ENCODE peak calls at places on chromosomes 3 and 15, in four cellular contexts. One of them, this sample, is unnamed.

GRCh38 chr3:2880357-2880756 is 229.8 kb downstream of the IL5RA start:
- DNase-seq in OCI-LY7: no peak
- DNase-seq in HCT116: no peak
- DNase-seq in IMR-90: no peak
- DNase-seq in this sample: no peak

GRCh38 chr3:133869601-133870000 is 26.1 kb downstream of the RAB6B start:
- DNase-seq in OCI-LY7: no peak
- DNase-seq in HCT116: no peak
- DNase-seq in IMR-90: no peak
- DNase-seq in this sample: no peak

GRCh38 chr3:12193485-12194165 is 34.9 kb upstream of the TIMP4 start:
- DNase-seq in OCI-LY7: no peak
- DNase-seq in HCT116: peak; percentile 90
- DNase-seq in IMR-90: peak; percentile 100
- DNase-seq in this sample: no peak

GRCh38 chr3:9957214-9957613 is 5.0 kb upstream of the PRRT3 start:
- DNase-seq in OCI-LY7: peak; percentile 16
- DNase-seq in HCT116: no peak
- DNase-seq in IMR-90: peak; percentile 33
- DNase-seq in this sample: no peak

GRCh38 chr3:52099006-52099405 is 42.6 kb upstream of the DUSP7 start:
- DNase-seq in OCI-LY7: no peak
- DNase-seq in HCT116: no peak
- DNase-seq in IMR-90: no peak
- DNase-seq in this sample: no peak

GRCh38 chr15:70060214-70061085 is 37.3 kb downstream of the TLE3 start:
- DNase-seq in OCI-LY7: no peak
- DNase-seq in HCT116: no peak
- DNase-seq in IMR-90: no peak
- DNase-seq in this sample: no peak

GRCh38 chr3:44648564-44649229 is at the start of gene ZNF35:
- DNase-seq in OCI-LY7: peak; percentile 86
- DNase-seq in HCT116: peak; percentile 87
- DNase-seq in IMR-90: peak; percentile 92
- DNase-seq in this sample: no peak

GRCh38 chr3:149009732-149010131 is 18.4 kb downstream of the GYG1 start:
- DNase-seq in OCI-LY7: no peak
- DNase-seq in HCT116: no peak
- DNase-seq in IMR-90: peak; percentile 69
- DNase-seq in this sample: peak; percentile 34

GRCh38 chr3:181431743-181432142 is 280.0 kb upstream of the SOX2 start:
- DNase-seq in OCI-LY7: no peak
- DNase-seq in HCT116: no peak
- DNase-seq in IMR-90: no peak
- DNase-seq in this sample: no peak

GRCh38 chr15:78438595-78439285 is 724 bp downstream of the IREB2 start:
- DNase-seq in OCI-LY7: peak; percentile 58
- DNase-seq in HCT116: no peak
- DNase-seq in IMR-90: no peak
- DNase-seq in this sample: peak; percentile 51

GRCh38 chr15:52115598-52116427 is 3.2 kb upstream of the BCL2L10 start:
- DNase-seq in OCI-LY7: no peak
- DNase-seq in HCT116: no peak
- DNase-seq in IMR-90: peak; percentile 10
- DNase-seq in this sample: no peak

GRCh38 chr3:61996351-61996750 is 377.0 kb downstream of the FEZF2 start:
- DNase-seq in OCI-LY7: no peak
- DNase-seq in HCT116: no peak
- DNase-seq in IMR-90: no peak
- DNase-seq in this sample: no peak

GRCh38 chr3:48931944-48932580 is 13.4 kb downstream of the ARIH2 start:
- DNase-seq in OCI-LY7: no peak
- DNase-seq in HCT116: no peak
- DNase-seq in IMR-90: no peak
- DNase-seq in this sample: no peak

GRCh38 chr3:85560088-85560790 is 601.5 kb downstream of the CADM2 start:
- DNase-seq in OCI-LY7: no peak
- DNase-seq in HCT116: no peak
- DNase-seq in IMR-90: no peak
- DNase-seq in this sample: no peak

GRCh38 chr15:39471791-39472190 is 109.1 kb upstream of the THBS1 start:
- DNase-seq in OCI-LY7: no peak
- DNase-seq in HCT116: no peak
- DNase-seq in IMR-90: peak; percentile 36
- DNase-seq in this sample: no peak

GRCh38 chr3:34008191-34008590 is 209.8 kb downstream of the PDCD6IP start:
- DNase-seq in OCI-LY7: peak; percentile 39
- DNase-seq in HCT116: no peak
- DNase-seq in IMR-90: peak; percentile 55
- DNase-seq in this sample: peak; percentile 31

GRCh38 chr3:194623449-194624290 is 9.5 kb downstream of the TMEM44 start:
- DNase-seq in OCI-LY7: no peak
- DNase-seq in HCT116: no peak
- DNase-seq in IMR-90: no peak
- DNase-seq in this sample: no peak

GRCh38 chr15:40333922-40334492 is 6.7 kb downstream of the CCDC9B start:
- DNase-seq in OCI-LY7: peak; percentile 9
- DNase-seq in HCT116: no peak
- DNase-seq in IMR-90: peak; percentile 86
- DNase-seq in this sample: peak; percentile 49

GRCh38 chr15:44565387-44566169 is 28.6 kb downstream of the EIF3J start:
- DNase-seq in OCI-LY7: no peak
- DNase-seq in HCT116: no peak
- DNase-seq in IMR-90: no peak
- DNase-seq in this sample: no peak

GRCh38 chr15:97446138-97446537 is 514.4 kb upstream of the ARRDC4 start:
- DNase-seq in OCI-LY7: no peak
- DNase-seq in HCT116: no peak
- DNase-seq in IMR-90: no peak
- DNase-seq in this sample: no peak

GRCh38 chr3:14540821-14541385 is 761 bp upstream of the GRIP2 start:
- DNase-seq in OCI-LY7: no peak
- DNase-seq in HCT116: no peak
- DNase-seq in IMR-90: no peak
- DNase-seq in this sample: no peak

GRCh38 chr3:169041677-169042171 is 621.8 kb downstream of the MECOM start:
- DNase-seq in OCI-LY7: no peak
- DNase-seq in HCT116: peak; percentile 19
- DNase-seq in IMR-90: peak; percentile 80
- DNase-seq in this sample: no peak

GRCh38 chr15:96360581-96361308 is 30.2 kb downstream of the NR2F2 start:
- DNase-seq in OCI-LY7: no peak
- DNase-seq in HCT116: no peak
- DNase-seq in IMR-90: no peak
- DNase-seq in this sample: no peak

GRCh38 chr3:45084820-45085816 is 59.0 kb downstream of the CLEC3B start:
- DNase-seq in OCI-LY7: no peak
- DNase-seq in HCT116: no peak
- DNase-seq in IMR-90: peak; percentile 97
- DNase-seq in this sample: no peak

GRCh38 chr3:184593201-184593922 is 31.8 kb downstream of the EPHB3 start:
- DNase-seq in OCI-LY7: no peak
- DNase-seq in HCT116: no peak
- DNase-seq in IMR-90: peak; percentile 27
- DNase-seq in this sample: no peak

GRCh38 chr15:92011611-92012367 is 158.3 kb downstream of the SLCO3A1 start:
- DNase-seq in OCI-LY7: peak; percentile 57
- DNase-seq in HCT116: no peak
- DNase-seq in IMR-90: no peak
- DNase-seq in this sample: no peak

GRCh38 chr15:72146934-72147333 is 28.7 kb downstream of the SENP8 start:
- DNase-seq in OCI-LY7: no peak
- DNase-seq in HCT116: no peak
- DNase-seq in IMR-90: no peak
- DNase-seq in this sample: no peak

GRCh38 chr15:72146221-72146620 is 28.0 kb downstream of the SENP8 start:
- DNase-seq in OCI-LY7: no peak
- DNase-seq in HCT116: no peak
- DNase-seq in IMR-90: no peak
- DNase-seq in this sample: no peak

GRCh38 chr15:72141171-72142084 is 23.2 kb downstream of the SENP8 start:
- DNase-seq in OCI-LY7: peak; percentile 12
- DNase-seq in HCT116: no peak
- DNase-seq in IMR-90: no peak
- DNase-seq in this sample: no peak

GRCh38 chr15:72153269-72153668 is 35.1 kb downstream of the SENP8 start:
- DNase-seq in OCI-LY7: no peak
- DNase-seq in HCT116: no peak
- DNase-seq in IMR-90: peak; percentile 13
- DNase-seq in this sample: no peak

DNA sequence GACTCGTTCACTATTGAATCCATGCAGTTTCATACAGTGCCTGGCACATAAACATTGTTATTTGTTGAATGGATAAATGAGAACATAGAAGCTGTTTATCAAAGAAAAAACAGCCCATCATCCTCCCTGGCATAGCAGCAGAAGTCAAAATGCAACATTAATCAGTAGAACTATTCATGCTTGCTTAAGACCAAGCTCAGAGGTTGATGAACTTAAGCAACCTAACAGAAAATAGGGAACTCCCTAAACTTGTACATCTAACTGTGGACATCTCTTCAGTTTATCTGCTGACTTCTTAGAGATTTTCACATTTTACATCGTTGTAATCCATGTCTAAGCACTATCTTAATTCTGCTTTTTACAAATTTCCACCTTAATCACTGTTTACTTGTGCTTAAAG is 29.2 kb downstream of the SENP8 start:
- DNase-seq in OCI-LY7: no peak
- DNase-seq in HCT116: no peak
- DNase-seq in IMR-90: no peak
- DNase-seq in this sample: no peak
- H2AFZ ChIP-seq in OCI-LY7: no peak overlapping the region
- H2AFZ ChIP-seq in HCT116: no peak overlapping the region
- H2AFZ ChIP-seq in IMR-90: no peak overlapping the region
- H2AFZ ChIP-seq in this sample: no peak overlapping the region

GRCh38 chr3:112388972-112389371 is 56.0 kb downstream of the CD200 start:
- DNase-seq in OCI-LY7: no peak
- DNase-seq in HCT116: no peak
- DNase-seq in IMR-90: no peak
- DNase-seq in this sample: no peak

GRCh38 chr3:112381673-112382542 is 49.0 kb downstream of the CD200 start:
- DNase-seq in OCI-LY7: no peak
- DNase-seq in HCT116: no peak
- DNase-seq in IMR-90: no peak
- DNase-seq in this sample: no peak

GRCh38 chr3:112389961-112390360 is 57.0 kb downstream of the CD200 start:
- DNase-seq in OCI-LY7: no peak
- DNase-seq in HCT116: no peak
- DNase-seq in IMR-90: peak; percentile 12
- DNase-seq in this sample: no peak

GRCh38 chr3:112382543-112383160 is 49.7 kb downstream of the CD200 start:
- DNase-seq in OCI-LY7: no peak
- DNase-seq in HCT116: no peak
- DNase-seq in IMR-90: no peak
- DNase-seq in this sample: no peak

DNA sequence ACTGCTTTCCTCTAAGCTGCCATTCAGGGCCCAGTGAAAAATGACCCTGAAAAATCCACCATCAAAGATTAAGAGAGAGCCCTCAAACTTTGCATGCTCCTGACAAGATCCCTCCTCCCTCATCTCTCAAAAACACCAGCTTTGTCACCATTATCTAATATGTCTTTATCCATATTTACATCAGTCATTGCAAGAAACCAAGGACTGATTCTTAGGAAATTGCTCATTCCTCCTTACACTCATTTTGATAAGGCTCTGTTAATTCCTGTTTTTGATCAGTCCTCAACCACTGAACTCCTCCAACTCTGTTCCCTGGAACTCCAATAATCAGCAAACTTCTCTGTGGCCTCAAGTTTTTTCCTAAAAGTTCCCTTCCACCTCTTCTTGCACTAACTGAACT is 51.8 kb downstream of the CD200 start:
- DNase-seq in OCI-LY7: no peak
- DNase-seq in HCT116: no peak
- DNase-seq in IMR-90: peak; percentile 8
- DNase-seq in this sample: no peak
- H3K4me2 ChIP-seq in OCI-LY7: no peak overlapping the region
- H3K4me2 ChIP-seq in HCT116: no peak overlapping the region
- H3K4me2 ChIP-seq in IMR-90: no peak overlapping the region
- H3K4me2 ChIP-seq in this sample: no peak overlapping the region

DNA sequence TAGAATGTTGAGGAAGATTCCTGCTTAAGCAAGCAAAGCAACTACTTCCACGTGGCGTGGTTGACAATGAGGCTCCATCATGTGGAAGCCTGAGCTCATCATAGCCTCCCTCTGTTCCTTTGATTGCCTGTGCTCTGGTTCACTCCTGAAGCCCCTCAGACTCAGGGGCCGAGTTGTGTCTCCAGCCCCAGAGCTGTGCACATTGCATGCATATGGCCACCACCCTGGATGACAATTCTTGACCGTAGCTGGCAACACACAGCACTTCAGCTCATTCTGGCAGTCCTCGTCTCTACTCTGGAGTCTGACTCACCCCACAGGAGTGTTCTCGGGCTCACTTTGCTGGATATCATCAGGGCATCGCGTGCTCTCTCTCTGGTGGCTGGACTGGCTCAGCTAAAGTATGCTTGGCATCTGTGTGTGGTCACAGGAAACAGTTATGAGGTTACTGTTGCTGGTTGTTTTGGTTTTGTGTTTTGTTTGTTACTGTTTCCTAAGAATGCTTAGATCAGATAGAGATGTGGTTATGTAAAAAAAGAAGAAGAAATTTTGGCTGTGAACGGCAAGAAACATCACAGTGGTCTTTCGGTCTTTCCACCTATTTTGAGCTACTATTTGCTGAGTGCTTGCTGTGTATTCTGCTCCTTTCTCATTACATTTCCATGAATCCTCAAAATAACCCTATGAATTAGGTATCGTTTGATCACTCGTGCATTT is 41.6 kb upstream of the MRPS22 start:
- DNase-seq in OCI-LY7: no peak
- DNase-seq in HCT116: peak; percentile 89
- DNase-seq in IMR-90: peak; percentile 99
- DNase-seq in this sample: no peak
- H2AFZ ChIP-seq in OCI-LY7: no peak overlapping the region
- H2AFZ ChIP-seq in HCT116: no peak overlapping the region
- H2AFZ ChIP-seq in IMR-90: peak overlapping the region; percentile 36
- H2AFZ ChIP-seq in this sample: no peak overlapping the region

DNA sequence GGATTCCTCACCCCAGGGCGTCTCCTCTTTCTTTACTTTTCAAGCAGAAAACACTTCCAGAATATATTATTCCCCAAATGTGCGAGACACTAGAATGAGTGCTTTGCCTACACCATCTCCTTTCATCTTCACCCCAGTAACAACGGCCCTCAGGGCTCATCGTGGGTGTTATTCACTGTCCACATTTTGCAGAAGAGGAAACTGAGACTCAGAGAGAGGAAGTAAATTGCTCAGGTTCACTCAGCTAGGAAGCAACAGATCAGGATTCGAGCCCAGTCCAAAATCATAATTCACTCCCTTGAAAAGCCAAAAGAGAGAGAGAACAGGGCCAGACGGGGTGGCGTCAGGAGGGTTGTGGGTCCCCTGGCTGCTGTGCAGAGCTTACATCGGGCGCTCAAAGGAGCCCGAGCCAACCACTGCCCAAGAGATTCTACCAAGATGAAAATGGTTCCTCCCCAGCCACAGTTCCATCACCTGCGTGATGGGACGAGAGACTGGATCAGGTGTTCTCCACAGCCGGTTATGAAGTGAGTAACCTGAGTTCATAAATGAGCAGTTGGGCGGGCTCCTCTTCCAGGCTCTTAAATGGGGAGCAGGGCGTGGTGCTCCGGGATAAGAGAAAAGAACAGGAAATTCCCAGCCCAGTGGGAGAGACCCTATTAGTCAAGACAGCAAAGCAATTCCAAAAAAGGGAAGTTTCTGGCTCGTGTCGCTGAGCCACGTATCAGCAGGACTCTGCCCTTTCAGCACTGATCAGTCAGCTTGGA is 48.6 kb upstream of the FLNB start:
- DNase-seq in OCI-LY7: no peak
- DNase-seq in HCT116: no peak
- DNase-seq in IMR-90: peak; percentile 47
- DNase-seq in this sample: no peak
- H3K4me2 ChIP-seq in OCI-LY7: no peak overlapping the region
- H3K4me2 ChIP-seq in HCT116: no peak overlapping the region
- H3K4me2 ChIP-seq in IMR-90: no peak overlapping the region
- H3K4me2 ChIP-seq in this sample: no peak overlapping the region

This sample was measured in DND-41.